ENCODE peak calls at places on chromosomes 6 and 20, in seven cellular contexts. H is OCI-LY7, M is upper lobe of left lung, Q is tibial nerve, P is mammary epithelial cell, Y is mucosa of descending colon, A is prostate gland. U is an unnamed sample.

GRCh38 chr6:157756708-157757429 is 66.2 kb upstream of the SNX9 start:
- DNase-seq in H (peak; percentile 74), M (peak; percentile 84), Q (peak; percentile 95), P (peak; percentile 67), Y (peak; percentile 86), A (peak; percentile 89), U (peak; percentile 88)

GRCh38 chr6:104716858-104717257 is 142.9 kb downstream of the HACE1 start:
- DNase-seq in H (no peak), M (no peak), Q (no peak), P (no peak), Y (no peak), A (no peak), U (no peak)

GRCh38 chr20:44627364-44628010 is 24.0 kb downstream of the ADA start:
- DNase-seq in H (no peak), M (no peak), Q (no peak), P (no peak), Y (no peak), A (no peak), U (no peak)

GRCh38 chr6:31122803-31123706 is 2.8 kb upstream of the CDSN start:
- DNase-seq in H (no peak), M (no peak), Q (no peak), P (peak; percentile 89), Y (peak; percentile 74), A (peak; percentile 69), U (peak; percentile 54)

GRCh38 chr6:31243508-31243907 is 28.4 kb downstream of the HLA-C start:
- DNase-seq in H (no peak), M (no peak), Q (no peak), P (peak; percentile 47), Y (no peak), A (no peak), U (no peak)

GRCh38 chr20:51624157-51624731 is 81.7 kb upstream of the NFATC2 start:
- DNase-seq in H (peak; percentile 89), M (no peak), Q (peak; percentile 53), P (peak; percentile 42), Y (no peak), A (peak; percentile 30), U (peak; percentile 39)

GRCh38 chr20:23205656-23206055 is 119.5 kb upstream of the CD93 start:
- DNase-seq in H (no peak), M (peak; percentile 68), Q (peak; percentile 32), P (no peak), Y (peak; percentile 65), A (peak; percentile 92), U (peak; percentile 79)

GRCh38 chr6:126377594-126378153 is 37.8 kb downstream of the CENPW start:
- DNase-seq in H (no peak), M (no peak), Q (no peak), P (no peak), Y (no peak), A (no peak), U (no peak)

GRCh38 chr20:51531141-51531710 is 11.3 kb downstream of the NFATC2 start:
- DNase-seq in H (no peak), M (peak; percentile 59), Q (no peak), P (peak; percentile 96), Y (no peak), A (no peak), U (no peak)

GRCh38 chr6:170177383-170178265 is 113.3 kb downstream of the DLL1 start:
- DNase-seq in H (no peak), M (peak; percentile 72), Q (no peak), P (no peak), Y (peak; percentile 54), A (peak; percentile 14), U (peak; percentile 13)

GRCh38 chr20:14412102-14412501 is 74.7 kb upstream of the FLRT3 start:
- DNase-seq in H (no peak), M (no peak), Q (no peak), P (no peak), Y (no peak), A (no peak), U (no peak)

GRCh38 chr20:16082051-16082550 is 491.1 kb downstream of the KIF16B start:
- DNase-seq in H (no peak), M (peak; percentile 6), Q (no peak), P (no peak), Y (no peak), A (no peak), U (no peak)

GRCh38 chr20:18225652-18226051 is 62.7 kb upstream of the ZNF133 start:
- DNase-seq in H (no peak), M (no peak), Q (no peak), P (peak; percentile 38), Y (no peak), A (no peak), U (no peak)

GRCh38 chr6:87375315-87375714 is 30.7 kb downstream of the C6orf163 start:
- DNase-seq in H (no peak), M (no peak), Q (no peak), P (peak; percentile 47), Y (no peak), A (no peak), U (no peak)

GRCh38 chr20:56788041-56788670 is 159.1 kb downstream of the TFAP2C start:
- DNase-seq in H (no peak), M (no peak), Q (peak; percentile 45), P (peak; percentile 85), Y (no peak), A (no peak), U (no peak)

GRCh38 chr6:27168586-27169443 is 78.7 kb upstream of the PRSS16 start:
- DNase-seq in H (no peak), M (no peak), Q (no peak), P (peak; percentile 73), Y (no peak), A (no peak), U (no peak)

GRCh38 chr6:37483917-37484785 is 15.5 kb downstream of the CCDC167 start:
- DNase-seq in H (peak; percentile 59), M (peak; percentile 92), Q (peak; percentile 25), P (peak; percentile 20), Y (peak; percentile 64), A (peak; percentile 49), U (peak; percentile 59)

GRCh38 chr20:44033344-44033743 is 118.7 kb downstream of the TOX2 start:
- DNase-seq in H (no peak), M (no peak), Q (no peak), P (no peak), Y (no peak), A (no peak), U (no peak)

GRCh38 chr20:42530855-42531674 is 658.6 kb downstream of the PTPRT start:
- DNase-seq in H (peak; percentile 40), M (no peak), Q (no peak), P (no peak), Y (no peak), A (no peak), U (no peak)

GRCh38 chr20:58753267-58753928 is 60.8 kb downstream of the NPEPL1 start:
- DNase-seq in H (no peak), M (no peak), Q (no peak), P (no peak), Y (no peak), A (no peak), U (no peak)

GRCh38 chr20:33969563-33969962 is 24.1 kb upstream of the RALY start:
- DNase-seq in H (no peak), M (no peak), Q (no peak), P (no peak), Y (no peak), A (no peak), U (no peak)

GRCh38 chr6:99592900-99593299 is 13.7 kb upstream of the PRDM13 start:
- DNase-seq in H (no peak), M (no peak), Q (no peak), P (peak; percentile 25), Y (no peak), A (no peak), U (no peak)

GRCh38 chr6:42279966-42280629 is 62.4 kb upstream of the MRPS10 start:
- DNase-seq in H (no peak), M (peak; percentile 41), Q (no peak), P (no peak), Y (no peak), A (peak; percentile 25), U (peak; percentile 55)

GRCh38 chr6:13217206-13217905 is 111.0 kb downstream of the TBC1D7 start:
- DNase-seq in H (peak; percentile 29), M (no peak), Q (no peak), P (peak; percentile 4), Y (no peak), A (no peak), U (no peak)

DNA sequence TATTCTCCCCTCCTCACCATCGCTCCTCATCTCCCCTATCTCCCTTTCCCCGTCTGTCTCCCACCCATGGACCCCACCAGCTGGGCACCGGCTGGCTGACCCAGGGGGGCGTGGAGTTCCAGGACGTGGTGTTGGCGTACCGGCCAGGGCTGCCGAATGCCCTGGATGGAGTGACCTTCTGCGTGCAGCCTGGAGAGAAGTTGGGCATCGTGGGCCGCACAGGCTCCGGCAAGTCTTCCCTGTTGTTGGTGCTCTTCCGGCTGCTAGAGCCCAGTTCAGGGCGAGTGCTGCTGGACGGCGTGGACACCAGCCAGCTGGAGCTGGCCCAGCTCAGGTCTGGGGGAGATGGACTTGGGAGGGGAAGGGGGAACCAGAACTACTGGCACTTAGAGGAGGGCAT is 7.7 kb downstream of the DLK2 start:
- DNase-seq in H (no peak), M (peak; percentile 62), Q (no peak), P (no peak), Y (no peak), A (no peak), U (no peak)
- H3K36me3 ChIP-seq in H (peaks cover 55% of the 10 kb centered on the region), M (peaks cover 94% of the 10 kb centered on the region), Q (peaks cover 98% of the 10 kb centered on the region), P (peaks cover 15% of the 10 kb centered on the region), Y (peaks cover 3% of the 10 kb centered on the region), A (peaks cover 4% of the 10 kb centered on the region), U (peaks cover 86% of the 10 kb centered on the region)

DNA sequence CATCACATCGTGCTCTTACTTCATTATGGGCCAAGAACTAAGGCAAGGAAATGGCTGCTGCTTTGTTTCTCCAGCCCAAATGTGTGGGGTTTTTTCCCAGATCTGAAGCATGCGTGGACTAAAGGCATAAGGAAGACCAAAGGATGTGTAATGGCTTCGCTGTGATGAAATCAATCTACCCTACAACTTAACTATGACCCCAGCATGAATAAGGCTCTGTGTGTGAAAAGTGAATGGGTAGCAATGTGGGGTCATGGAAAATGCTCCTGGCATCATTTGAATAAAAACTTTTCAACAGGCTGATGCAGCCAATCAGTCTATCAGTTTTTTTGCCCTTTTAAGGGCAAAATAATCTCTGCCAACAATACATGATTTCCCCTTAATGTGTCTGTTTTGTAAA is 50.3 kb upstream of the ISM1 start:
- DNase-seq in H (no peak), M (no peak), Q (no peak), P (no peak), Y (no peak), A (no peak), U (no peak)
- TF ChIP-seq CTCF in H (no peak), M (no peak), Q (no peak), P (no peak), Y (no peak), A (no peak), U (no peak)

GRCh38 chr20:504632-505075 is 38.9 kb downstream of the CSNK2A1 start:
- DNase-seq in H (no peak), M (no peak), Q (no peak), P (peak; percentile 50), Y (no peak), A (peak; percentile 15), U (no peak)
- H3K36me3 ChIP-seq in H (peaks cover 97% of the 10 kb centered on the region), M (peaks cover 46% of the 10 kb centered on the region), Q (peaks cover 76% of the 10 kb centered on the region), P (peaks cover 46% of the 10 kb centered on the region), Y (no peaks in the 10 kb centered on the region), A (no peaks in the 10 kb centered on the region), U (peaks cover 79% of the 10 kb centered on the region)

GRCh38 chr20:45971675-45972499 is at the start of gene ZNF335:
- DNase-seq in H (peak; percentile 98), M (peak; percentile 99), Q (peak; percentile 90), P (peak; percentile 97), Y (peak; percentile 97), A (peak; percentile 92), U (peak; percentile 96)
- TF ChIP-seq CTCF in H (no peak), M (peak; percentile 76), Q (peak; percentile 90), P (peak; percentile 47), Y (peak; percentile 56), A (peak; percentile 76), U (peak; percentile 54)

GRCh38 chr6:29603456-29603855 is 18.5 kb downstream of the OR2H2 start:
- DNase-seq in H (no peak), M (peak; percentile 61), Q (no peak), P (no peak), Y (no peak), A (no peak), U (no peak)
- H3K36me3 ChIP-seq in H (no peaks in the 10 kb centered on the region), M (peaks cover 53% of the 10 kb centered on the region), Q (peaks cover 75% of the 10 kb centered on the region), P (peaks cover 10% of the 10 kb centered on the region), Y (no peaks in the 10 kb centered on the region), A (peaks cover 15% of the 10 kb centered on the region), U (peaks cover 57% of the 10 kb centered on the region)

U was measured in left ventricle myocardium inferior.